ENCODE peak calls at places on chromosome 22, in nine cellular contexts. H is activated T-helper 9 cell treated with anti-CD3 and anti-CD28 coated beads, Interleukin-2, amount 50 U/mL, for 16 hours; U is prostate gland; W is DMS153; X is AML-193; C is stimulated activated naive CD8-positive, alpha-beta T cell treated with anti-CD3 and anti-CD28 coated beads, Interleukin-15, amount 100 ng/mL, for 72 hours; M is astrocyte of the spinal cord; S is germinal center; R is glutamatergic neuron. N is an unnamed sample.

GRCh38 chr22:44926491-44927415 is 83.1 kb downstream of the PHF21B start:
- DNase-seq in H (no peak), U (no peak), W (no peak), X (no peak), C (no peak), M (no peak), S (no peak), R (peak), N (no peak)

GRCh38 chr22:20031732-20032406 is 11.0 kb downstream of the TANGO2 start:
- DNase-seq in H (peak), U (no peak), W (no peak), X (no peak), C (no peak), M (no peak), S (no peak), R (no peak), N (no peak)

GRCh38 chr22:46461566-46462180 is 75.7 kb downstream of the CELSR1 start:
- DNase-seq in H (no peak), U (no peak), W (no peak), X (no peak), C (no peak), M (no peak), S (no peak), R (no peak), N (no peak)

GRCh38 chr22:29985912-29986311 is 94.4 kb upstream of the HORMAD2 start:
- DNase-seq in H (no peak), U (no peak), W (no peak), X (no peak), C (no peak), M (no peak), S (no peak), R (no peak), N (no peak)

GRCh38 chr22:28829358-28830181 is 29.2 kb upstream of the XBP1 start:
- DNase-seq in H (peak), U (peak), W (peak), X (peak), C (peak), M (peak), S (peak), R (peak), N (no peak)

GRCh38 chr22:38866399-38867123 is 5.5 kb downstream of the CBX6 start:
- DNase-seq in H (no peak), U (no peak), W (no peak), X (no peak), C (no peak), M (no peak), S (no peak), R (peak), N (no peak)

GRCh38 chr22:45318168-45318557 is 8.4 kb downstream of the FAM118A start:
- DNase-seq in H (peak), U (no peak), W (peak), X (no peak), C (peak), M (peak), S (peak), R (no peak), N (no peak)

GRCh38 chr22:47808236-47808845 is 1045.9 kb downstream of the TBC1D22A start:
- DNase-seq in H (no peak), U (no peak), W (no peak), X (no peak), C (no peak), M (no peak), S (no peak), R (no peak), N (no peak)

GRCh38 chr22:39205344-39206021 is 39.3 kb downstream of the PDGFB start:
- DNase-seq in H (no peak), U (no peak), W (no peak), X (no peak), C (peak), M (peak), S (no peak), R (no peak), N (no peak)

GRCh38 chr22:29385748-29386147 is 2.6 kb downstream of the AP1B1 start:
- DNase-seq in H (no peak), U (no peak), W (no peak), X (peak), C (no peak), M (no peak), S (peak), R (no peak), N (peak)

GRCh38 chr22:20520093-20520511 is 12.7 kb downstream of the MED15 start:
- DNase-seq in H (no peak), U (no peak), W (no peak), X (no peak), C (no peak), M (peak), S (no peak), R (no peak), N (no peak)

GRCh38 chr22:46416537-46417267 is 81.2 kb downstream of the TRMU start:
- DNase-seq in H (no peak), U (no peak), W (no peak), X (no peak), C (no peak), M (peak), S (no peak), R (no peak), N (no peak)

GRCh38 chr22:37905534-37906363 is at the start of gene MICALL1:
- DNase-seq in H (peak), U (peak), W (peak), X (peak), C (peak), M (peak), S (peak), R (peak), N (no peak)

GRCh38 chr22:45579306-45579705 is 76.6 kb downstream of the FBLN1 start:
- DNase-seq in H (no peak), U (no peak), W (no peak), X (no peak), C (no peak), M (no peak), S (no peak), R (no peak), N (no peak)

GRCh38 chr22:46825145-46825544 is 62.7 kb downstream of the TBC1D22A start:
- DNase-seq in H (no peak), U (no peak), W (no peak), X (no peak), C (no peak), M (no peak), S (no peak), R (no peak), N (no peak)

GRCh38 chr22:28181332-28181731 is 262.3 kb upstream of the PITPNB start:
- DNase-seq in H (no peak), U (peak), W (no peak), X (no peak), C (no peak), M (no peak), S (no peak), R (no peak), N (no peak)

GRCh38 chr22:36727110-36727509 is 23.6 kb upstream of the CACNG2 start:
- DNase-seq in H (no peak), U (no peak), W (no peak), X (no peak), C (no peak), M (no peak), S (no peak), R (no peak), N (no peak)

GRCh38 chr22:37358917-37359316 is 68.4 kb downstream of the ELFN2 start:
- DNase-seq in H (no peak), U (no peak), W (no peak), X (no peak), C (no peak), M (no peak), S (no peak), R (no peak), N (no peak)

GRCh38 chr22:39946571-39947407 is 13.4 kb upstream of the TMA7B start:
- DNase-seq in H (no peak), U (peak), W (peak), X (peak), C (no peak), M (no peak), S (no peak), R (no peak), N (no peak)

GRCh38 chr22:27416553-27417427 is 384.8 kb downstream of the MN1 start:
- DNase-seq in H (no peak), U (peak), W (no peak), X (no peak), C (no peak), M (peak), S (no peak), R (no peak), N (no peak)

GRCh38 chr22:33105501-33105911 is 47.3 kb upstream of the SYN3 start:
- DNase-seq in H (no peak), U (no peak), W (peak), X (no peak), C (no peak), M (no peak), S (no peak), R (no peak), N (no peak)

GRCh38 chr22:44523981-44524759 is 26.1 kb upstream of the RTL6 start:
- DNase-seq in H (no peak), U (no peak), W (no peak), X (no peak), C (no peak), M (peak), S (no peak), R (no peak), N (no peak)

GRCh38 chr22:50573491-50574382 is 4.5 kb downstream of the CPT1B start:
- DNase-seq in H (no peak), U (no peak), W (no peak), X (no peak), C (no peak), M (no peak), S (no peak), R (no peak), N (no peak)

GRCh38 chr22:29080061-29080975 is 7.5 kb downstream of the KREMEN1 start:
- DNase-seq in H (no peak), U (peak), W (no peak), X (no peak), C (no peak), M (no peak), S (no peak), R (peak), N (no peak)

GRCh38 chr22:39117585-39118191 is 20.6 kb downstream of the APOBEC3H start:
- DNase-seq in H (peak), U (peak), W (no peak), X (peak), C (peak), M (peak), S (peak), R (peak), N (no peak)

GRCh38 chr22:39690901-39691620 is 120.5 kb downstream of the CACNA1I start:
- DNase-seq in H (no peak), U (no peak), W (no peak), X (no peak), C (no peak), M (no peak), S (no peak), R (peak), N (no peak)

GRCh38 chr22:42365942-42366660 is 66.1 kb downstream of the NFAM1 start:
- DNase-seq in H (no peak), U (no peak), W (no peak), X (no peak), C (no peak), M (no peak), S (no peak), R (no peak), N (no peak)

GRCh38 chr22:22487059-22487458 is 21.5 kb downstream of the ZNF280B start:
- DNase-seq in H (no peak), U (no peak), W (no peak), X (no peak), C (no peak), M (no peak), S (no peak), R (no peak), N (no peak)

GRCh38 chr22:46072981-46073682 is 77.2 kb upstream of the PPARA start:
- DNase-seq in H (no peak), U (no peak), W (no peak), X (no peak), C (no peak), M (no peak), S (no peak), R (no peak), N (no peak)

GRCh38 chr22:46663436-46664100 is 43.4 kb downstream of the GRAMD4 start:
- DNase-seq in H (no peak), U (no peak), W (no peak), X (no peak), C (no peak), M (no peak), S (no peak), R (no peak), N (no peak)

GRCh38 chr22:19605508-19606331 is 81.5 kb upstream of the CLDN5 start:
- DNase-seq in H (no peak), U (peak), W (no peak), X (no peak), C (no peak), M (no peak), S (no peak), R (no peak), N (no peak)